ENCODE peak calls at places on chromosomes 5 and 9, in ten cellular contexts. B, M, C, T, J, R, L, G, X and O are unnamed samples.

GRCh38 chr5:84086517-84086916 is 298.2 kb downstream of the EDIL3 start:
- DNase-seq in R (no peak), B (no peak), L (no peak), X (no peak), M (no peak), J (no peak), G (no peak), T (no peak), C (no peak), O (no peak)

GRCh38 chr5:77076961-77077820 is 9.9 kb downstream of the ZBED3 start:
- DNase-seq in G (peak; percentile 63), M (peak; percentile 70), T (no peak), B (peak; percentile 71), R (peak; percentile 32), C (peak; percentile 25), X (peak; percentile 75), J (peak; percentile 79), L (peak; percentile 76), O (peak; percentile 56)

GRCh38 chr9:133162802-133163558 is 734 bp downstream of the GBGT1 start:
- DNase-seq in C (no peak), X (no peak), J (no peak), R (no peak), G (no peak), B (no peak), L (no peak), M (peak; percentile 51), T (no peak), O (no peak)

GRCh38 chr9:6512085-6512657 is 99.2 kb downstream of the UHRF2 start:
- DNase-seq in G (no peak), L (no peak), M (no peak), T (no peak), J (no peak), B (no peak), C (no peak), X (no peak), R (no peak), O (no peak)

GRCh38 chr5:125237026-125237425 is 490.6 kb upstream of the ZNF608 start:
- DNase-seq in M (no peak), R (no peak), B (no peak), G (no peak), J (no peak), C (no peak), X (no peak), L (no peak), T (no peak), O (no peak)

GRCh38 chr9:130845254-130845653 is 10.2 kb downstream of the ABL1 start:
- DNase-seq in C (no peak), M (no peak), L (no peak), J (no peak), B (no peak), T (no peak), X (no peak), G (no peak), R (no peak), O (no peak)

GRCh38 chr5:159163027-159163699 is 46.2 kb downstream of the RNF145 start:
- DNase-seq in G (no peak), T (peak; percentile 34), B (no peak), C (no peak), X (peak; percentile 46), J (no peak), M (no peak), L (no peak), R (peak; percentile 53), O (no peak)

GRCh38 chr9:72383978-72384709 is 19.1 kb upstream of the ZFAND5 start:
- DNase-seq in C (no peak), X (no peak), G (no peak), B (no peak), M (no peak), J (no peak), T (peak; percentile 83), R (peak; percentile 78), L (no peak), O (no peak)

GRCh38 chr5:155564541-155564940 is 551.0 kb downstream of the KIF4B start:
- DNase-seq in X (no peak), L (no peak), R (no peak), G (no peak), B (no peak), J (no peak), T (no peak), M (no peak), C (no peak), O (no peak)

GRCh38 chr9:91429501-91429900 is 5.9 kb upstream of the NFIL3 start:
- DNase-seq in T (no peak), R (no peak), B (no peak), G (no peak), M (no peak), C (no peak), X (no peak), L (no peak), J (no peak), O (no peak)

GRCh38 chr9:79694208-79694607 is 122.4 kb downstream of the TLE4 start:
- DNase-seq in L (no peak), B (no peak), J (no peak), C (no peak), M (no peak), G (no peak), T (no peak), X (no peak), R (no peak), O (no peak)